ENCODE peak calls at places on chromosomes 3 and 15, in eight cellular contexts. One of them, this sample, is unnamed.

GRCh38 chr3:151282921-151283320 is 4.6 kb upstream of the P2RY14 start:
- DNase-seq in H54: peak; percentile 19
- DNase-seq in AG04450: no peak
- DNase-seq in AG09319: no peak
- DNase-seq in HT1080: peak; percentile 70
- DNase-seq in fibroblast of pulmonary artery: peak; percentile 82
- DNase-seq in stimulated activated CD4-positive, alpha-beta T cell treated with anti-CD3 and anti-CD28 coated beads, TNF-alpha, amount 100 ng/mL, for 4 hours: no peak
- DNase-seq in heart left ventricle: no peak
- DNase-seq in this sample: no peak

GRCh38 chr15:64247906-64248541 is 85.2 kb upstream of the PPIB start:
- DNase-seq in H54: peak; percentile 20
- DNase-seq in AG04450: peak; percentile 60
- DNase-seq in AG09319: peak; percentile 82
- DNase-seq in HT1080: peak; percentile 91
- DNase-seq in fibroblast of pulmonary artery: peak; percentile 97
- DNase-seq in stimulated activated CD4-positive, alpha-beta T cell treated with anti-CD3 and anti-CD28 coated beads, TNF-alpha, amount 100 ng/mL, for 4 hours: no peak
- DNase-seq in heart left ventricle: no peak
- DNase-seq in this sample: no peak

GRCh38 chr3:45170071-45170470 is 23.9 kb upstream of the CDCP1 start:
- DNase-seq in H54: no peak
- DNase-seq in AG04450: no peak
- DNase-seq in AG09319: no peak
- DNase-seq in HT1080: no peak
- DNase-seq in fibroblast of pulmonary artery: no peak
- DNase-seq in stimulated activated CD4-positive, alpha-beta T cell treated with anti-CD3 and anti-CD28 coated beads, TNF-alpha, amount 100 ng/mL, for 4 hours: no peak
- DNase-seq in heart left ventricle: peak; percentile 48
- DNase-seq in this sample: no peak

GRCh38 chr15:59963322-59963721 is 40.8 kb upstream of the FOXB1 start:
- DNase-seq in H54: no peak
- DNase-seq in AG04450: no peak
- DNase-seq in AG09319: no peak
- DNase-seq in HT1080: no peak
- DNase-seq in fibroblast of pulmonary artery: no peak
- DNase-seq in stimulated activated CD4-positive, alpha-beta T cell treated with anti-CD3 and anti-CD28 coated beads, TNF-alpha, amount 100 ng/mL, for 4 hours: no peak
- DNase-seq in heart left ventricle: no peak
- DNase-seq in this sample: no peak

GRCh38 chr3:115838786-115839185 is 215.5 kb downstream of the GAP43 start:
- DNase-seq in H54: no peak
- DNase-seq in AG04450: no peak
- DNase-seq in AG09319: no peak
- DNase-seq in HT1080: no peak
- DNase-seq in fibroblast of pulmonary artery: no peak
- DNase-seq in stimulated activated CD4-positive, alpha-beta T cell treated with anti-CD3 and anti-CD28 coated beads, TNF-alpha, amount 100 ng/mL, for 4 hours: no peak
- DNase-seq in heart left ventricle: no peak
- DNase-seq in this sample: no peak

GRCh38 chr3:38640661-38641441 is 8.6 kb downstream of the SCN5A start:
- DNase-seq in H54: no peak
- DNase-seq in AG04450: no peak
- DNase-seq in AG09319: no peak
- DNase-seq in HT1080: no peak
- DNase-seq in fibroblast of pulmonary artery: no peak
- DNase-seq in stimulated activated CD4-positive, alpha-beta T cell treated with anti-CD3 and anti-CD28 coated beads, TNF-alpha, amount 100 ng/mL, for 4 hours: no peak
- DNase-seq in heart left ventricle: no peak
- DNase-seq in this sample: no peak

GRCh38 chr15:67303490-67304363 is 49.1 kb downstream of the IQCH start:
- DNase-seq in H54: no peak
- DNase-seq in AG04450: no peak
- DNase-seq in AG09319: no peak
- DNase-seq in HT1080: peak; percentile 20
- DNase-seq in fibroblast of pulmonary artery: peak; percentile 67
- DNase-seq in stimulated activated CD4-positive, alpha-beta T cell treated with anti-CD3 and anti-CD28 coated beads, TNF-alpha, amount 100 ng/mL, for 4 hours: no peak
- DNase-seq in heart left ventricle: no peak
- DNase-seq in this sample: no peak

GRCh38 chr15:63500265-63501250 is 3.8 kb upstream of the USP3 start:
- DNase-seq in H54: no peak
- DNase-seq in AG04450: no peak
- DNase-seq in AG09319: no peak
- DNase-seq in HT1080: no peak
- DNase-seq in fibroblast of pulmonary artery: no peak
- DNase-seq in stimulated activated CD4-positive, alpha-beta T cell treated with anti-CD3 and anti-CD28 coated beads, TNF-alpha, amount 100 ng/mL, for 4 hours: no peak
- DNase-seq in heart left ventricle: no peak
- DNase-seq in this sample: no peak

GRCh38 chr3:140447136-140447535 is 230.7 kb upstream of the TRIM42 start:
- DNase-seq in H54: no peak
- DNase-seq in AG04450: no peak
- DNase-seq in AG09319: no peak
- DNase-seq in HT1080: no peak
- DNase-seq in fibroblast of pulmonary artery: no peak
- DNase-seq in stimulated activated CD4-positive, alpha-beta T cell treated with anti-CD3 and anti-CD28 coated beads, TNF-alpha, amount 100 ng/mL, for 4 hours: no peak
- DNase-seq in heart left ventricle: no peak
- DNase-seq in this sample: no peak

GRCh38 chr3:16147226-16147625 is 27.3 kb upstream of the GALNT15 start:
- DNase-seq in H54: no peak
- DNase-seq in AG04450: no peak
- DNase-seq in AG09319: no peak
- DNase-seq in HT1080: peak; percentile 73
- DNase-seq in fibroblast of pulmonary artery: peak; percentile 54
- DNase-seq in stimulated activated CD4-positive, alpha-beta T cell treated with anti-CD3 and anti-CD28 coated beads, TNF-alpha, amount 100 ng/mL, for 4 hours: no peak
- DNase-seq in heart left ventricle: no peak
- DNase-seq in this sample: no peak

GRCh38 chr15:90228960-90229359 is 4.8 kb downstream of the CIB1 start:
- DNase-seq in H54: no peak
- DNase-seq in AG04450: no peak
- DNase-seq in AG09319: no peak
- DNase-seq in HT1080: no peak
- DNase-seq in fibroblast of pulmonary artery: no peak
- DNase-seq in stimulated activated CD4-positive, alpha-beta T cell treated with anti-CD3 and anti-CD28 coated beads, TNF-alpha, amount 100 ng/mL, for 4 hours: no peak
- DNase-seq in heart left ventricle: no peak
- DNase-seq in this sample: no peak

GRCh38 chr15:50753463-50753862 is 12.0 kb downstream of the SPPL2A start:
- DNase-seq in H54: no peak
- DNase-seq in AG04450: no peak
- DNase-seq in AG09319: no peak
- DNase-seq in HT1080: no peak
- DNase-seq in fibroblast of pulmonary artery: peak; percentile 33
- DNase-seq in stimulated activated CD4-positive, alpha-beta T cell treated with anti-CD3 and anti-CD28 coated beads, TNF-alpha, amount 100 ng/mL, for 4 hours: no peak
- DNase-seq in heart left ventricle: no peak
- DNase-seq in this sample: no peak

GRCh38 chr3:13229291-13229949 is 156.2 kb upstream of the IQSEC1 start:
- DNase-seq in H54: no peak
- DNase-seq in AG04450: no peak
- DNase-seq in AG09319: no peak
- DNase-seq in HT1080: peak; percentile 34
- DNase-seq in fibroblast of pulmonary artery: peak; percentile 10
- DNase-seq in stimulated activated CD4-positive, alpha-beta T cell treated with anti-CD3 and anti-CD28 coated beads, TNF-alpha, amount 100 ng/mL, for 4 hours: no peak
- DNase-seq in heart left ventricle: no peak
- DNase-seq in this sample: no peak

GRCh38 chr3:151439652-151440125 is 21.2 kb downstream of the IGSF10 start:
- DNase-seq in H54: peak; percentile 26
- DNase-seq in AG04450: peak; percentile 48
- DNase-seq in AG09319: peak; percentile 49
- DNase-seq in HT1080: peak; percentile 81
- DNase-seq in fibroblast of pulmonary artery: peak; percentile 88
- DNase-seq in stimulated activated CD4-positive, alpha-beta T cell treated with anti-CD3 and anti-CD28 coated beads, TNF-alpha, amount 100 ng/mL, for 4 hours: no peak
- DNase-seq in heart left ventricle: no peak
- DNase-seq in this sample: no peak

GRCh38 chr3:179526482-179526881 is 36.2 kb upstream of the ACTL6A start:
- DNase-seq in H54: no peak
- DNase-seq in AG04450: no peak
- DNase-seq in AG09319: no peak
- DNase-seq in HT1080: no peak
- DNase-seq in fibroblast of pulmonary artery: peak; percentile 28
- DNase-seq in stimulated activated CD4-positive, alpha-beta T cell treated with anti-CD3 and anti-CD28 coated beads, TNF-alpha, amount 100 ng/mL, for 4 hours: no peak
- DNase-seq in heart left ventricle: no peak
- DNase-seq in this sample: no peak

GRCh38 chr15:41401904-41402267 is 410 bp downstream of the NDUFAF1 start:
- DNase-seq in H54: no peak
- DNase-seq in AG04450: no peak
- DNase-seq in AG09319: no peak
- DNase-seq in HT1080: no peak
- DNase-seq in fibroblast of pulmonary artery: no peak
- DNase-seq in stimulated activated CD4-positive, alpha-beta T cell treated with anti-CD3 and anti-CD28 coated beads, TNF-alpha, amount 100 ng/mL, for 4 hours: no peak
- DNase-seq in heart left ventricle: no peak
- DNase-seq in this sample: no peak

GRCh38 chr15:65873271-65873670 is 4.0 kb downstream of the RAB11A start:
- DNase-seq in H54: no peak
- DNase-seq in AG04450: no peak
- DNase-seq in AG09319: no peak
- DNase-seq in HT1080: no peak
- DNase-seq in fibroblast of pulmonary artery: no peak
- DNase-seq in stimulated activated CD4-positive, alpha-beta T cell treated with anti-CD3 and anti-CD28 coated beads, TNF-alpha, amount 100 ng/mL, for 4 hours: no peak
- DNase-seq in heart left ventricle: no peak
- DNase-seq in this sample: no peak

GRCh38 chr3:12967751-12968209 is 105.4 kb downstream of the IQSEC1 start:
- DNase-seq in H54: peak; percentile 96
- DNase-seq in AG04450: peak; percentile 73
- DNase-seq in AG09319: peak; percentile 71
- DNase-seq in HT1080: no peak
- DNase-seq in fibroblast of pulmonary artery: peak; percentile 90
- DNase-seq in stimulated activated CD4-positive, alpha-beta T cell treated with anti-CD3 and anti-CD28 coated beads, TNF-alpha, amount 100 ng/mL, for 4 hours: peak; percentile 87
- DNase-seq in heart left ventricle: peak; percentile 93
- DNase-seq in this sample: peak; percentile 76

GRCh38 chr3:18559323-18559972 is 134.3 kb upstream of the SATB1 start:
- DNase-seq in H54: no peak
- DNase-seq in AG04450: no peak
- DNase-seq in AG09319: no peak
- DNase-seq in HT1080: peak; percentile 55
- DNase-seq in fibroblast of pulmonary artery: peak; percentile 41
- DNase-seq in stimulated activated CD4-positive, alpha-beta T cell treated with anti-CD3 and anti-CD28 coated beads, TNF-alpha, amount 100 ng/mL, for 4 hours: no peak
- DNase-seq in heart left ventricle: no peak
- DNase-seq in this sample: peak; percentile 19

GRCh38 chr3:124818398-124819150 is 68.6 kb downstream of the ITGB5 start:
- DNase-seq in H54: no peak
- DNase-seq in AG04450: peak; percentile 82
- DNase-seq in AG09319: no peak
- DNase-seq in HT1080: no peak
- DNase-seq in fibroblast of pulmonary artery: peak; percentile 71
- DNase-seq in stimulated activated CD4-positive, alpha-beta T cell treated with anti-CD3 and anti-CD28 coated beads, TNF-alpha, amount 100 ng/mL, for 4 hours: no peak
- DNase-seq in heart left ventricle: no peak
- DNase-seq in this sample: no peak